ENCODE peak calls at places on chromosomes 7 and 10, in nine cellular contexts. D is CD8-positive, alpha-beta memory T cell; L is neuronal stem cell; I is stimulated activated CD4-positive, alpha-beta T cell treated with anti-CD3 and anti-CD28 coated beads, Interleukin-15, amount 100 ng/mL, for 24 hours; V is hepatocyte; X is WTC11; K is WERI-Rb-1; N is activated T-cell treated with anti-CD3 and anti-CD28 coated beads, Interleukin-2, amount 50 U/mL, for 72 hours; Y is cardiac muscle cell. A is an unnamed sample.

GRCh38 chr10:115029452-115030375 is 63.5 kb upstream of the ATRNL1 start:
- DNase-seq in D (no peak), L (no peak), I (no peak), V (no peak), X (no peak), K (no peak), N (no peak), Y (no peak), A (no peak)

GRCh38 chr7:2824026-2824677 is 20.0 kb downstream of the GNA12 start:
- DNase-seq in D (no peak), L (no peak), I (no peak), V (no peak), X (no peak), K (no peak), N (no peak), Y (no peak), A (no peak)

GRCh38 chr10:66362522-66362921 is 563.3 kb upstream of the LRRTM3 start:
- DNase-seq in D (no peak), L (no peak), I (no peak), V (no peak), X (no peak), K (no peak), N (no peak), Y (no peak), A (no peak)

GRCh38 chr7:70787772-70788171 is 344.2 kb upstream of the GALNT17 start:
- DNase-seq in D (no peak), L (no peak), I (no peak), V (no peak), X (no peak), K (no peak), N (no peak), Y (no peak), A (no peak)

GRCh38 chr10:121132278-121132672 is 281.1 kb downstream of the WDR11 start:
- DNase-seq in D (no peak), L (no peak), I (no peak), V (no peak), X (no peak), K (no peak), N (no peak), Y (no peak), A (no peak)

GRCh38 chr10:21424511-21424910 is 101.0 kb downstream of the SKIDA1 start:
- DNase-seq in D (no peak), L (no peak), I (no peak), V (no peak), X (no peak), K (no peak), N (no peak), Y (no peak), A (no peak)

GRCh38 chr7:57342954-57343353 is 107.0 kb upstream of the ZNF716 start:
- DNase-seq in D (no peak), L (no peak), I (no peak), V (no peak), X (no peak), K (no peak), N (no peak), Y (no peak), A (no peak)

GRCh38 chr7:1512781-1513656 is 8.8 kb upstream of the INTS1 start:
- DNase-seq in D (peak; percentile 35), L (no peak), I (peak; percentile 63), V (no peak), X (no peak), K (no peak), N (peak; percentile 49), Y (peak; percentile 41), A (peak; percentile 38)

GRCh38 chr7:42202601-42203000 is 34.4 kb downstream of the GLI3 start:
- DNase-seq in D (no peak), L (no peak), I (no peak), V (no peak), X (no peak), K (no peak), N (no peak), Y (no peak), A (no peak)

GRCh38 chr10:23099816-23100215 is 4.4 kb downstream of the MSRB2 start:
- DNase-seq in D (no peak), L (no peak), I (no peak), V (peak; percentile 64), X (no peak), K (no peak), N (no peak), Y (no peak), A (no peak)

GRCh38 chr7:34762769-34763168 is 104.8 kb downstream of the NPSR1 start:
- DNase-seq in D (no peak), L (no peak), I (no peak), V (no peak), X (no peak), K (no peak), N (no peak), Y (peak; percentile 10), A (no peak)

GRCh38 chr7:107684947-107685463 is 24.4 kb downstream of the SLC26A4 start:
- DNase-seq in D (no peak), L (no peak), I (no peak), V (no peak), X (no peak), K (no peak), N (no peak), Y (no peak), A (no peak)

GRCh38 chr10:112967200-112967599 is 17.2 kb downstream of the TCF7L2 start:
- DNase-seq in D (no peak), L (no peak), I (no peak), V (no peak), X (no peak), K (no peak), N (no peak), Y (no peak), A (no peak)

GRCh38 chr7:29000346-29000745 is 42.2 kb upstream of the TRIL start:
- DNase-seq in D (no peak), L (no peak), I (no peak), V (no peak), X (no peak), K (no peak), N (no peak), Y (no peak), A (no peak)

GRCh38 chr7:35379481-35379880 is 125.6 kb upstream of the TBX20 start:
- DNase-seq in D (no peak), L (no peak), I (no peak), V (no peak), X (no peak), K (no peak), N (no peak), Y (no peak), A (no peak)

GRCh38 chr7:99201027-99201426 is 6.9 kb downstream of the KPNA7 start:
- DNase-seq in D (no peak), L (no peak), I (no peak), V (peak; percentile 66), X (no peak), K (no peak), N (no peak), Y (peak; percentile 60), A (no peak)

GRCh38 chr10:28810062-28810870 is 132.9 kb downstream of the BAMBI start:
- DNase-seq in D (no peak), L (no peak), I (no peak), V (no peak), X (peak; percentile 29), K (no peak), N (no peak), Y (peak; percentile 33), A (no peak)

GRCh38 chr7:116393654-116394053 is 105.9 kb upstream of the CAV2 start:
- DNase-seq in D (no peak), L (no peak), I (no peak), V (no peak), X (no peak), K (no peak), N (no peak), Y (peak; percentile 32), A (no peak)

GRCh38 chr7:137682596-137682995 is 164.2 kb downstream of the DGKI start:
- DNase-seq in D (no peak), L (no peak), I (no peak), V (no peak), X (no peak), K (no peak), N (no peak), Y (peak; percentile 58), A (no peak)

GRCh38 chr10:60989400-60989876 is 45.5 kb upstream of the RHOBTB1 start:
- DNase-seq in D (no peak), L (no peak), I (no peak), V (peak; percentile 30), X (no peak), K (no peak), N (no peak), Y (no peak), A (peak; percentile 57)

GRCh38 chr7:54072710-54073109 is 469.5 kb upstream of the VSTM2A start:
- DNase-seq in D (no peak), L (no peak), I (no peak), V (peak; percentile 26), X (no peak), K (no peak), N (no peak), Y (no peak), A (no peak)

GRCh38 chr7:40850017-40850416 is 715.2 kb downstream of the SUGCT start:
- DNase-seq in D (no peak), L (no peak), I (no peak), V (no peak), X (no peak), K (no peak), N (no peak), Y (no peak), A (no peak)

GRCh38 chr7:101671783-101672356 is 42.8 kb upstream of the MYL10 start:
- DNase-seq in D (no peak), L (no peak), I (no peak), V (no peak), X (no peak), K (no peak), N (no peak), Y (no peak), A (no peak)

GRCh38 chr7:118080947-118081346 is 103.0 kb upstream of the LSM8 start:
- DNase-seq in D (no peak), L (no peak), I (peak; percentile 59), V (peak; percentile 43), X (peak; percentile 17), K (no peak), N (peak; percentile 60), Y (peak; percentile 20), A (no peak)

GRCh38 chr10:129057856-129058663 is 409.0 kb upstream of the MGMT start:
- DNase-seq in D (peak; percentile 63), L (no peak), I (peak; percentile 54), V (no peak), X (no peak), K (no peak), N (peak; percentile 54), Y (no peak), A (no peak)

A was measured in stomach.